ENCODE peak calls at places on chromosome 19, in four cellular contexts. Z is CD4-positive, alpha-beta memory T cell; K is foreskin fibroblast; D is fibroblast of lung. U is an unnamed sample.

GRCh38 chr19:14089412-14089661 is 1.2 kb downstream of the SAMD1 start:
- DNase-seq in Z (no peak), K (no peak), D (peak), U (no peak)

GRCh38 chr19:15181394-15181793 is 19.4 kb downstream of the NOTCH3 start:
- DNase-seq in Z (no peak), K (no peak), D (no peak), U (no peak)

GRCh38 chr19:38458991-38459390 is 25.5 kb downstream of the RYR1 start:
- DNase-seq in Z (no peak), K (no peak), D (no peak), U (no peak)

GRCh38 chr19:42471554-42472249 is 29.0 kb upstream of the CXCL17 start:
- DNase-seq in Z (no peak), K (peak), D (no peak), U (no peak)

GRCh38 chr19:8615022-8615421 is 4.5 kb upstream of the ADAMTS10 start:
- DNase-seq in Z (no peak), K (no peak), D (no peak), U (no peak)

GRCh38 chr19:50205681-50206138 is 2.3 kb downstream of the MYH14 start:
- DNase-seq in Z (no peak), K (no peak), D (no peak), U (no peak)

GRCh38 chr19:31483226-31483857 is 134.1 kb upstream of the TSHZ3 start:
- DNase-seq in Z (no peak), K (no peak), D (no peak), U (no peak)

GRCh38 chr19:29634731-29635130 is 28.6 kb downstream of the POP4 start:
- DNase-seq in Z (no peak), K (no peak), D (no peak), U (no peak)

GRCh38 chr19:41325947-41326706 is 16.2 kb downstream of the CCDC97 start:
- DNase-seq in Z (no peak), K (peak), D (peak), U (no peak)

GRCh38 chr19:30113182-30113581 is 171.1 kb downstream of the URI1 start:
- DNase-seq in Z (no peak), K (no peak), D (no peak), U (no peak)

GRCh38 chr19:55146648-55147218 is 2.3 kb downstream of the TNNT1 start:
- DNase-seq in Z (no peak), K (no peak), D (no peak), U (no peak)

GRCh38 chr19:38032951-38033350 is 125.9 kb downstream of the SIPA1L3 start:
- DNase-seq in Z (no peak), K (no peak), D (peak), U (no peak)

GRCh38 chr19:30799854-30800755 is 427.9 kb downstream of the ZNF536 start:
- DNase-seq in Z (peak), K (no peak), D (no peak), U (no peak)

GRCh38 chr19:2449019-2449418 is 7.7 kb downstream of the LMNB2 start:
- DNase-seq in Z (no peak), K (peak), D (no peak), U (no peak)

GRCh38 chr19:31344403-31344802 is 4.8 kb downstream of the TSHZ3 start:
- DNase-seq in Z (no peak), K (no peak), D (no peak), U (no peak)

GRCh38 chr19:13579388-13580060 is 73.2 kb upstream of the CACNA1A start:
- DNase-seq in Z (no peak), K (no peak), D (no peak), U (no peak)

GRCh38 chr19:27776020-27776419 is 1436.9 kb downstream of the UQCRFS1 start:
- DNase-seq in Z (no peak), K (peak), D (peak), U (no peak)

GRCh38 chr19:13699786-13700185 is 64.5 kb upstream of the MRI1 start:
- DNase-seq in Z (no peak), K (no peak), D (no peak), U (no peak)

GRCh38 chr19:43901395-43902390 is 33.4 kb downstream of the ZNF45 start:
- DNase-seq in Z (peak), K (peak), D (peak), U (no peak)

GRCh38 chr19:47274891-47275865 is 493 bp downstream of the INAFM1 start:
- DNase-seq in Z (no peak), K (no peak), D (no peak), U (no peak)

GRCh38 chr19:15104003-15104402 is 3.2 kb upstream of the SYDE1 start:
- DNase-seq in Z (no peak), K (no peak), D (no peak), U (no peak)

GRCh38 chr19:11656535-11656934 is 59.3 kb downstream of the ZNF627 start:
- DNase-seq in Z (no peak), K (no peak), D (no peak), U (no peak)

GRCh38 chr19:31819837-31820236 is 470.6 kb upstream of the TSHZ3 start:
- DNase-seq in Z (no peak), K (no peak), D (no peak), U (no peak)

GRCh38 chr19:5360003-5360820 is 19.6 kb upstream of the PTPRS start:
- DNase-seq in Z (no peak), K (no peak), D (no peak), U (no peak)

GRCh38 chr19:12838182-12838890 is at the start of gene MAST1:
- DNase-seq in Z (peak), K (no peak), D (no peak), U (no peak)

GRCh38 chr19:10001899-10002298 is 8.4 kb downstream of the COL5A3 start:
- DNase-seq in Z (no peak), K (no peak), D (peak), U (no peak)

GRCh38 chr19:49987159-49987698 is 26.3 kb upstream of the SIGLEC11 start:
- DNase-seq in Z (peak), K (peak), D (peak), U (peak)

GRCh38 chr19:42472402-42473147 is 29.8 kb upstream of the CXCL17 start:
- DNase-seq in Z (no peak), K (no peak), D (no peak), U (no peak)

GRCh38 chr19:33580645-33581037 is 41.1 kb upstream of the CHST8 start:
- DNase-seq in Z (no peak), K (no peak), D (no peak), U (no peak)

GRCh38 chr19:38949580-38950367 is 19.0 kb downstream of the MRPS12 start:
- DNase-seq in Z (peak), K (peak), D (peak), U (no peak)

GRCh38 chr19:58170860-58171259 is 12.0 kb upstream of the ZNF274 start:
- DNase-seq in Z (no peak), K (peak), D (no peak), U (no peak)

GRCh38 chr19:46784262-46785053 is 3.9 kb downstream of the SLC1A5 start:
- DNase-seq in Z (peak), K (no peak), D (peak), U (peak)

GRCh38 chr19:41718761-41719160 is 10.3 kb downstream of the CEACAM5 start:
- DNase-seq in Z (no peak), K (no peak), D (no peak), U (no peak)

GRCh38 chr19:34838753-34839431 is 65.9 kb upstream of the ZNF599 start:
- DNase-seq in Z (peak), K (no peak), D (peak), U (no peak)

GRCh38 chr19:4369888-4370260 is 26.5 kb downstream of the MPND start:
- DNase-seq in Z (peak), K (no peak), D (no peak), U (peak)

GRCh38 chr19:15372470-15372869 is 7.1 kb downstream of the AKAP8 start:
- DNase-seq in Z (no peak), K (no peak), D (no peak), U (no peak)

GRCh38 chr19:55149078-55150003 is at the start of gene TNNT1:
- DNase-seq in Z (no peak), K (no peak), D (no peak), U (no peak)

GRCh38 chr19:21587117-21587461 is 81.7 kb downstream of the ZNF429 start:
- DNase-seq in Z (no peak), K (no peak), D (no peak), U (no peak)

GRCh38 chr19:55605637-55606470 is at the start of gene ZNF865:
- DNase-seq in Z (peak), K (peak), D (peak), U (peak)

GRCh38 chr19:11105014-11105636 is 15.9 kb downstream of the LDLR start:
- DNase-seq in Z (no peak), K (no peak), D (no peak), U (no peak)

GRCh38 chr19:53881482-53882390 is at the start of gene PRKCG:
- DNase-seq in Z (peak), K (no peak), D (no peak), U (peak)

GRCh38 chr19:53878786-53879144 is 3.2 kb upstream of the PRKCG start:
- DNase-seq in Z (no peak), K (no peak), D (no peak), U (no peak)

GRCh38 chr19:53880716-53881481 is 1.1 kb upstream of the PRKCG start:
- DNase-seq in Z (no peak), K (no peak), D (no peak), U (no peak)

GRCh38 chr19:53877361-53877766 is 4.6 kb upstream of the PRKCG start:
- DNase-seq in Z (peak), K (no peak), D (no peak), U (no peak)

DNA sequence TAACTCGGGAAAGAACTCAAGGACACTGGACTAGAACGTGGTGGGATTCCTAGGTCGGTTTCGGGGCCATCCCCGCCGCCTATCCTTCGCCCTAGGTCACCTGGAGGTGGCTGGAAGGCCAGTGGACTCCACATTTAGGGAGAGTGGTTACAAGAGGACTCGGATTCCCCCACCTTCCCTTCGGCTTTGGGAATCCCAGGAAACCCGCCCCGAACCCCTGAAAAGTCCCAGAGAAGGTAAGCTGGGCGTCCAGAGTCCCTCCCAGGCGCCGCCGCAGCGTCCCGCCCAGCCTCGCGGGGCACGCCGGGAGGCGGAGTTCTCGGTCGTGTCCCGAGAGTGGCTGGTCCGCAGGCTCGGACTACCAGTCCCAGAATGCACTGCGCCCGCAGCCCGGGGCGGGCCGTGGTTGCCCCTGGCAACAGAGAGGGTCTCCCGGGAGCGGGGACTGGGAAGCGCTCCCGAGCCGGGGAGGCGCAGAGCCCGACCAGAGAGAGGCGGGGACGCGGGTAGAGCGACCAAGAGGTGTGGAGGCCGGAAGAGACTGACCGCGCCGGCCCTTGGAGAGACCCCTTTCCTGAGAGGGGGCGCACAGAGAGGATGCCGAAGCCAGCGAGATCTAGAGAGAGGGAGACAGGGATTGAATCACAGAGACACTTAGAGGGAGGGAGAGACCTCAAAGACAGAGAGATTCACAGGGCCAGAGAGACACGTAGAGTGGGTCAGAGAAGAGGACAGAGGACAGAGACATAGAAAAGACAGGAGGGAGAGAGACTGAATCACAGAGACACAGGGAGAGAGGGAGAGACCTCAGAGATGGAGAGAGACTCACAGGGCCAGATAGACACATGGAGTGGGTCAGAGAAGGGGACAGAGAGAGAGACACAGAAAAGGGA is 2.6 kb upstream of the PRKCG start:
- DNase-seq in Z (peak), K (peak), D (peak), U (peak)
- H3K4me3 ChIP-seq in Z (peak), K (peak), D (peak), U (peak)

GRCh38 chr19:18436651-18437478 is 1.1 kb downstream of the ISYNA1 start:
- DNase-seq in Z (peak), K (peak), D (peak), U (peak)
- H3K4me3 ChIP-seq in Z (no peak), K (peak), D (peak), U (peak)

GRCh38 chr19:45477713-45478453 is 10.1 kb downstream of the FOSB start:
- DNase-seq in Z (no peak), K (no peak), D (no peak), U (no peak)

GRCh38 chr19:45477216-45477615 is 9.4 kb downstream of the FOSB start:
- DNase-seq in Z (no peak), K (no peak), D (no peak), U (no peak)

GRCh38 chr19:45476349-45476717 is 8.5 kb downstream of the FOSB start:
- DNase-seq in Z (no peak), K (no peak), D (no peak), U (no peak)

GRCh38 chr19:45475537-45476348 is 7.9 kb downstream of the FOSB start:
- DNase-seq in Z (no peak), K (no peak), D (no peak), U (no peak)

GRCh38 chr19:45478454-45479238 is 10.8 kb downstream of the FOSB start:
- DNase-seq in Z (peak), K (peak), D (peak), U (peak)
- H3K4me3 ChIP-seq in Z (peak), K (peak), D (peak), U (peak)

GRCh38 chr19:1284979-1285736 is 515 bp upstream of the EFNA2 start:
- DNase-seq in Z (no peak), K (no peak), D (no peak), U (no peak)
- H3K4me3 ChIP-seq in Z (no peak), K (no peak), D (no peak), U (no peak)